ENCODE peak calls at places on chromosomes 13 and 19, in eight cellular contexts. One of them, this sample, is unnamed. For H3K27me3, the result is how much of the 10 kb centered on the place peaks cover.

GRCh38 chr13:109465151-109465550 is 321.2 kb downstream of the IRS2 start:
- DNase-seq in upper lobe of right lung: no peak
- DNase-seq in tibial nerve: no peak
- DNase-seq in MM.1S: no peak
- DNase-seq in heart left ventricle: no peak
- DNase-seq in CD8-positive, alpha-beta T cell: no peak
- DNase-seq in CD4-positive, CD25-positive, alpha-beta regulatory T cell: no peak
- DNase-seq in left lung: no peak
- DNase-seq in this sample: no peak

GRCh38 chr13:27522847-27523246 is 72.5 kb upstream of the MTIF3 start:
- DNase-seq in upper lobe of right lung: no peak
- DNase-seq in tibial nerve: no peak
- DNase-seq in MM.1S: no peak
- DNase-seq in heart left ventricle: no peak
- DNase-seq in CD8-positive, alpha-beta T cell: no peak
- DNase-seq in CD4-positive, CD25-positive, alpha-beta regulatory T cell: no peak
- DNase-seq in left lung: no peak
- DNase-seq in this sample: no peak

GRCh38 chr19:31214086-31214485 is 135.2 kb downstream of the TSHZ3 start:
- DNase-seq in upper lobe of right lung: peak
- DNase-seq in tibial nerve: no peak
- DNase-seq in MM.1S: peak
- DNase-seq in heart left ventricle: peak
- DNase-seq in CD8-positive, alpha-beta T cell: peak
- DNase-seq in CD4-positive, CD25-positive, alpha-beta regulatory T cell: peak
- DNase-seq in left lung: peak
- DNase-seq in this sample: peak

GRCh38 chr13:27338816-27339215 is 68.2 kb downstream of the RASL11A start:
- DNase-seq in upper lobe of right lung: no peak
- DNase-seq in tibial nerve: no peak
- DNase-seq in MM.1S: no peak
- DNase-seq in heart left ventricle: no peak
- DNase-seq in CD8-positive, alpha-beta T cell: no peak
- DNase-seq in CD4-positive, CD25-positive, alpha-beta regulatory T cell: peak
- DNase-seq in left lung: no peak
- DNase-seq in this sample: no peak

GRCh38 chr13:46850214-46850613 is 46.6 kb downstream of the HTR2A start:
- DNase-seq in upper lobe of right lung: no peak
- DNase-seq in tibial nerve: no peak
- DNase-seq in MM.1S: no peak
- DNase-seq in heart left ventricle: no peak
- DNase-seq in CD8-positive, alpha-beta T cell: no peak
- DNase-seq in CD4-positive, CD25-positive, alpha-beta regulatory T cell: no peak
- DNase-seq in left lung: no peak
- DNase-seq in this sample: no peak

GRCh38 chr19:57321164-57321563 is 892 bp downstream of the ZNF543 start:
- DNase-seq in upper lobe of right lung: no peak
- DNase-seq in tibial nerve: no peak
- DNase-seq in MM.1S: no peak
- DNase-seq in heart left ventricle: no peak
- DNase-seq in CD8-positive, alpha-beta T cell: no peak
- DNase-seq in CD4-positive, CD25-positive, alpha-beta regulatory T cell: no peak
- DNase-seq in left lung: no peak
- DNase-seq in this sample: no peak

GRCh38 chr13:97359181-97360057 is 74.5 kb upstream of the RAP2A start:
- DNase-seq in upper lobe of right lung: no peak
- DNase-seq in tibial nerve: peak
- DNase-seq in MM.1S: peak
- DNase-seq in heart left ventricle: no peak
- DNase-seq in CD8-positive, alpha-beta T cell: peak
- DNase-seq in CD4-positive, CD25-positive, alpha-beta regulatory T cell: peak
- DNase-seq in left lung: no peak
- DNase-seq in this sample: no peak

GRCh38 chr19:21585491-21585890 is 80.1 kb downstream of the ZNF429 start:
- DNase-seq in upper lobe of right lung: no peak
- DNase-seq in tibial nerve: no peak
- DNase-seq in MM.1S: no peak
- DNase-seq in heart left ventricle: no peak
- DNase-seq in CD8-positive, alpha-beta T cell: no peak
- DNase-seq in CD4-positive, CD25-positive, alpha-beta regulatory T cell: no peak
- DNase-seq in left lung: no peak
- DNase-seq in this sample: no peak

GRCh38 chr13:27654816-27655215 is 33.1 kb downstream of the POLR1D start:
- DNase-seq in upper lobe of right lung: no peak
- DNase-seq in tibial nerve: no peak
- DNase-seq in MM.1S: no peak
- DNase-seq in heart left ventricle: no peak
- DNase-seq in CD8-positive, alpha-beta T cell: no peak
- DNase-seq in CD4-positive, CD25-positive, alpha-beta regulatory T cell: no peak
- DNase-seq in left lung: no peak
- DNase-seq in this sample: no peak

GRCh38 chr19:42232435-42232834 is 10.0 kb downstream of the GSK3A start:
- DNase-seq in upper lobe of right lung: no peak
- DNase-seq in tibial nerve: no peak
- DNase-seq in MM.1S: no peak
- DNase-seq in heart left ventricle: no peak
- DNase-seq in CD8-positive, alpha-beta T cell: no peak
- DNase-seq in CD4-positive, CD25-positive, alpha-beta regulatory T cell: no peak
- DNase-seq in left lung: peak
- DNase-seq in this sample: no peak

GRCh38 chr13:75151081-75151643 is 330.8 kb downstream of the TBC1D4 start:
- DNase-seq in upper lobe of right lung: no peak
- DNase-seq in tibial nerve: no peak
- DNase-seq in MM.1S: no peak
- DNase-seq in heart left ventricle: no peak
- DNase-seq in CD8-positive, alpha-beta T cell: no peak
- DNase-seq in CD4-positive, CD25-positive, alpha-beta regulatory T cell: no peak
- DNase-seq in left lung: no peak
- DNase-seq in this sample: no peak

GRCh38 chr13:104004572-104004971 is 938.4 kb upstream of the SLC10A2 start:
- DNase-seq in upper lobe of right lung: no peak
- DNase-seq in tibial nerve: no peak
- DNase-seq in MM.1S: no peak
- DNase-seq in heart left ventricle: no peak
- DNase-seq in CD8-positive, alpha-beta T cell: no peak
- DNase-seq in CD4-positive, CD25-positive, alpha-beta regulatory T cell: no peak
- DNase-seq in left lung: no peak
- DNase-seq in this sample: no peak

GRCh38 chr13:108033800-108034707 is 181.3 kb downstream of the LIG4 start:
- DNase-seq in upper lobe of right lung: no peak
- DNase-seq in tibial nerve: no peak
- DNase-seq in MM.1S: no peak
- DNase-seq in heart left ventricle: no peak
- DNase-seq in CD8-positive, alpha-beta T cell: no peak
- DNase-seq in CD4-positive, CD25-positive, alpha-beta regulatory T cell: no peak
- DNase-seq in left lung: no peak
- DNase-seq in this sample: no peak

GRCh38 chr13:52405369-52405766 is 604 bp downstream of the THSD1 start:
- DNase-seq in upper lobe of right lung: no peak
- DNase-seq in tibial nerve: no peak
- DNase-seq in MM.1S: no peak
- DNase-seq in heart left ventricle: no peak
- DNase-seq in CD8-positive, alpha-beta T cell: no peak
- DNase-seq in CD4-positive, CD25-positive, alpha-beta regulatory T cell: no peak
- DNase-seq in left lung: no peak
- DNase-seq in this sample: no peak

GRCh38 chr13:51557875-51558604 is 26.2 kb upstream of the WDFY2 start:
- DNase-seq in upper lobe of right lung: no peak
- DNase-seq in tibial nerve: no peak
- DNase-seq in MM.1S: no peak
- DNase-seq in heart left ventricle: no peak
- DNase-seq in CD8-positive, alpha-beta T cell: no peak
- DNase-seq in CD4-positive, CD25-positive, alpha-beta regulatory T cell: no peak
- DNase-seq in left lung: no peak
- DNase-seq in this sample: no peak

GRCh38 chr19:45025264-45025663 is 13.6 kb upstream of the CLASRP start:
- DNase-seq in upper lobe of right lung: no peak
- DNase-seq in tibial nerve: no peak
- DNase-seq in MM.1S: no peak
- DNase-seq in heart left ventricle: no peak
- DNase-seq in CD8-positive, alpha-beta T cell: no peak
- DNase-seq in CD4-positive, CD25-positive, alpha-beta regulatory T cell: no peak
- DNase-seq in left lung: no peak
- DNase-seq in this sample: no peak

GRCh38 chr13:50400930-50401553 is 385.8 kb downstream of the KCNRG start:
- DNase-seq in upper lobe of right lung: no peak
- DNase-seq in tibial nerve: no peak
- DNase-seq in MM.1S: no peak
- DNase-seq in heart left ventricle: no peak
- DNase-seq in CD8-positive, alpha-beta T cell: no peak
- DNase-seq in CD4-positive, CD25-positive, alpha-beta regulatory T cell: no peak
- DNase-seq in left lung: no peak
- DNase-seq in this sample: no peak

GRCh38 chr19:5356428-5356827 is 15.8 kb upstream of the PTPRS start:
- DNase-seq in upper lobe of right lung: no peak
- DNase-seq in tibial nerve: no peak
- DNase-seq in MM.1S: no peak
- DNase-seq in heart left ventricle: no peak
- DNase-seq in CD8-positive, alpha-beta T cell: no peak
- DNase-seq in CD4-positive, CD25-positive, alpha-beta regulatory T cell: no peak
- DNase-seq in left lung: no peak
- DNase-seq in this sample: no peak

GRCh38 chr13:60226507-60226906 is 62.8 kb upstream of the DIAPH3 start:
- DNase-seq in upper lobe of right lung: no peak
- DNase-seq in tibial nerve: no peak
- DNase-seq in MM.1S: no peak
- DNase-seq in heart left ventricle: no peak
- DNase-seq in CD8-positive, alpha-beta T cell: no peak
- DNase-seq in CD4-positive, CD25-positive, alpha-beta regulatory T cell: no peak
- DNase-seq in left lung: no peak
- DNase-seq in this sample: no peak

GRCh38 chr19:13020002-13020414 is 24.7 kb downstream of the NFIX start:
- DNase-seq in upper lobe of right lung: no peak
- DNase-seq in tibial nerve: no peak
- DNase-seq in MM.1S: no peak
- DNase-seq in heart left ventricle: no peak
- DNase-seq in CD8-positive, alpha-beta T cell: no peak
- DNase-seq in CD4-positive, CD25-positive, alpha-beta regulatory T cell: no peak
- DNase-seq in left lung: peak
- DNase-seq in this sample: no peak

GRCh38 chr19:13016628-13017305 is 21.5 kb downstream of the NFIX start:
- DNase-seq in upper lobe of right lung: no peak
- DNase-seq in tibial nerve: no peak
- DNase-seq in MM.1S: no peak
- DNase-seq in heart left ventricle: no peak
- DNase-seq in CD8-positive, alpha-beta T cell: no peak
- DNase-seq in CD4-positive, CD25-positive, alpha-beta regulatory T cell: no peak
- DNase-seq in left lung: peak
- DNase-seq in this sample: no peak

GRCh38 chr19:13017306-13018036 is 22.2 kb downstream of the NFIX start:
- DNase-seq in upper lobe of right lung: no peak
- DNase-seq in tibial nerve: no peak
- DNase-seq in MM.1S: no peak
- DNase-seq in heart left ventricle: no peak
- DNase-seq in CD8-positive, alpha-beta T cell: no peak
- DNase-seq in CD4-positive, CD25-positive, alpha-beta regulatory T cell: no peak
- DNase-seq in left lung: peak
- DNase-seq in this sample: no peak

GRCh38 chr19:13018037-13018914 is 23.0 kb downstream of the NFIX start:
- DNase-seq in upper lobe of right lung: peak
- DNase-seq in tibial nerve: no peak
- DNase-seq in MM.1S: no peak
- DNase-seq in heart left ventricle: peak
- DNase-seq in CD8-positive, alpha-beta T cell: no peak
- DNase-seq in CD4-positive, CD25-positive, alpha-beta regulatory T cell: no peak
- DNase-seq in left lung: peak
- DNase-seq in this sample: no peak

DNA sequence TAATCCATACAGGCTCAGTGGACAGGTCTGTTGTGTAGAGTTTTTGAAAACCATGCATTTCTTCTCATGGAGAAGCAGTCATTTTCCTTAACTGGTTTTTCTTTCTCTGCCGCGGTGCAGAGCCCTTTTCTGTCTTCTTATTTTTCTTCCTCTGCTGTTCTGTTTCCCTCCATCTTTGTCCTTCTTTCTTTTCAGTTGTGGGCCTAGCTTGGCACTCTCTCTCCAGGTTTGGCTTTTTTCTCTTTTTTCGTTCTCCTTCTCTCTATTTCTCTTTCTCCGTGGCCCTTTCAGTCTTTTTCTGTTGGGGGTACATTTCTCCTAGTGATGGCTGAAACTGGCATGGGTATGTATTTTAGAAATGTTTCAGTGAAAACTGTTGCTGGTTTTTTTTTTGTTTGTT is 24.1 kb downstream of the NFIX start:
- DNase-seq in upper lobe of right lung: no peak
- DNase-seq in tibial nerve: no peak
- DNase-seq in MM.1S: no peak
- DNase-seq in heart left ventricle: no peak
- DNase-seq in CD8-positive, alpha-beta T cell: no peak
- DNase-seq in CD4-positive, CD25-positive, alpha-beta regulatory T cell: no peak
- DNase-seq in left lung: no peak
- DNase-seq in this sample: no peak
- H3K27me3 ChIP-seq in upper lobe of right lung: under half
- H3K27me3 ChIP-seq in tibial nerve: under half
- H3K27me3 ChIP-seq in MM.1S: under half
- H3K27me3 ChIP-seq in heart left ventricle: under half
- H3K27me3 ChIP-seq in CD8-positive, alpha-beta T cell: under half
- H3K27me3 ChIP-seq in CD4-positive, CD25-positive, alpha-beta regulatory T cell: under half
- H3K27me3 ChIP-seq in left lung: under half
- H3K27me3 ChIP-seq in this sample: under half

GRCh38 chr19:12899891-12900518 is 9.0 kb downstream of the GCDH start:
- DNase-seq in upper lobe of right lung: no peak
- DNase-seq in tibial nerve: no peak
- DNase-seq in MM.1S: peak
- DNase-seq in heart left ventricle: no peak
- DNase-seq in CD8-positive, alpha-beta T cell: no peak
- DNase-seq in CD4-positive, CD25-positive, alpha-beta regulatory T cell: no peak
- DNase-seq in left lung: no peak
- DNase-seq in this sample: no peak
- H3K4me3 ChIP-seq in upper lobe of right lung: no peak
- H3K4me3 ChIP-seq in tibial nerve: no peak
- H3K4me3 ChIP-seq in MM.1S: peak
- H3K4me3 ChIP-seq in heart left ventricle: no peak
- H3K4me3 ChIP-seq in CD8-positive, alpha-beta T cell: no peak
- H3K4me3 ChIP-seq in CD4-positive, CD25-positive, alpha-beta regulatory T cell: no peak
- H3K4me3 ChIP-seq in left lung: no peak
- H3K4me3 ChIP-seq in this sample: no peak

GRCh38 chr19:3785464-3785937 is 680 bp downstream of the MATK start:
- DNase-seq in upper lobe of right lung: no peak
- DNase-seq in tibial nerve: no peak
- DNase-seq in MM.1S: no peak
- DNase-seq in heart left ventricle: no peak
- DNase-seq in CD8-positive, alpha-beta T cell: peak
- DNase-seq in CD4-positive, CD25-positive, alpha-beta regulatory T cell: no peak
- DNase-seq in left lung: peak
- DNase-seq in this sample: no peak
- H3K27me3 ChIP-seq in upper lobe of right lung: under half
- H3K27me3 ChIP-seq in tibial nerve: under half
- H3K27me3 ChIP-seq in MM.1S: half or more
- H3K27me3 ChIP-seq in heart left ventricle: under half
- H3K27me3 ChIP-seq in CD8-positive, alpha-beta T cell: under half
- H3K27me3 ChIP-seq in CD4-positive, CD25-positive, alpha-beta regulatory T cell: under half
- H3K27me3 ChIP-seq in left lung: half or more
- H3K27me3 ChIP-seq in this sample: under half

DNA sequence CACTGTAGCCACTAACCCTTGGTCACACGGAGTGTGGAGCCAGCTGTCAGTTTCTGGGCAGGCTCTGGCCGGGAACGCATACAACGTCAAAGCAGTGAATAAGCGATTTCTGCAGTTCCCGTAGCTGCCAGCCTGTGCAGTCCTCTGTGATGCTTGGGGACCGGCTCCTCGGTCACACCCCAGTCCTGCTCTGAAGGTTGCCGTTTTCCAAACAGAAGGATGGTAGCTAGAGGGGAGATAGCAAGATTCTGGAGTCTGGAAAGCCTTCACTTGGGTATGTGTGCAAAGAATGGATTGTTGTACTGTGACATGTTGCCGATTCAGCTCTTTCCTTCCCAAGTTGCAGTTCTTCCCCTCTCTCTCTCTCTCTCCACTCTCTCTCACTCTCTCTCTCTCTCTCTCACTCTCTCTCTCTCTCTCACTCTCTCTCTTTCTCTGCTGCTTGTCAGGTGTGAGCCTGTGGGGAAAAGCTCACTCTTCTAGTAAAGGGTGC is 38.7 kb upstream of the C1QTNF9 start:
- DNase-seq in upper lobe of right lung: peak
- DNase-seq in tibial nerve: peak
- DNase-seq in MM.1S: no peak
- DNase-seq in heart left ventricle: peak
- DNase-seq in CD8-positive, alpha-beta T cell: peak
- DNase-seq in CD4-positive, CD25-positive, alpha-beta regulatory T cell: peak
- DNase-seq in left lung: peak
- DNase-seq in this sample: no peak
- H3K4me3 ChIP-seq in upper lobe of right lung: peak
- H3K4me3 ChIP-seq in tibial nerve: peak
- H3K4me3 ChIP-seq in MM.1S: no peak
- H3K4me3 ChIP-seq in heart left ventricle: peak
- H3K4me3 ChIP-seq in CD8-positive, alpha-beta T cell: peak
- H3K4me3 ChIP-seq in CD4-positive, CD25-positive, alpha-beta regulatory T cell: peak
- H3K4me3 ChIP-seq in left lung: peak
- H3K4me3 ChIP-seq in this sample: peak

This sample was measured in thoracic aorta.